ENCODE peak calls at places on chromosomes 4 and X, in ten cellular contexts. S is mesendoderm; E is NCI-H1417 treated with DMSO at 0.1 percent for 48 hours; B is AG09319; J is right atrium auricular region; M is stimulated activated CD4-positive, alpha-beta T cell treated with anti-CD3 and anti-CD28 coated beads, Interleukin-1b, Interleukin-23, amount 100 ng/mL, for 1 hour; D is kidney; H is activated CD4-positive, alpha-beta T cell treated with anti-CD3 and anti-CD28 coated beads, Interleukin-2, amount 10 ng/mL, durations not matched to agents 7 days and 5 days; L is iPS-NIHi11; V is CD4-positive, alpha-beta memory T cell. W is an unnamed sample.

GRCh38 chr4:100016191-100016590 is 66.1 kb upstream of the H2AZ1 start:
- DNase-seq in S (no peak), E (no peak), B (peak), J (no peak), M (no peak), D (no peak), H (no peak), L (no peak), V (no peak), W (no peak)

GRCh38 chr4:16066586-16067128 is 17.2 kb downstream of the PROM1 start:
- DNase-seq in S (no peak), E (no peak), B (no peak), J (no peak), M (no peak), D (no peak), H (no peak), L (no peak), V (no peak), W (no peak)

GRCh38 chr4:89469930-89470375 is 162.4 kb upstream of the GPRIN3 start:
- DNase-seq in S (no peak), E (no peak), B (no peak), J (no peak), M (no peak), D (no peak), H (peak), L (no peak), V (peak), W (no peak)

GRCh38 chr4:86497131-86497530 is 97.0 kb upstream of the PTPN13 start:
- DNase-seq in S (no peak), E (no peak), B (no peak), J (no peak), M (no peak), D (no peak), H (no peak), L (no peak), V (no peak), W (no peak)

GRCh38 chr4:7970031-7970946 is 30.6 kb upstream of the AFAP1 start:
- DNase-seq in S (peak), E (no peak), B (no peak), J (no peak), M (peak), D (peak), H (peak), L (peak), V (peak), W (no peak)

GRCh38 chr4:37991623-37992410 is 31.6 kb downstream of the PTTG2 start:
- DNase-seq in S (peak), E (no peak), B (no peak), J (no peak), M (no peak), D (no peak), H (no peak), L (no peak), V (no peak), W (no peak)

GRCh38 chr4:6468376-6468775 is 4.0 kb downstream of the PPP2R2C start:
- DNase-seq in S (no peak), E (no peak), B (no peak), J (peak), M (no peak), D (no peak), H (peak), L (no peak), V (no peak), W (no peak)

GRCh38 chrX:15245896-15246295 is 24.0 kb downstream of the ASB9 start:
- DNase-seq in S (peak), E (no peak), B (no peak), J (no peak), M (no peak), D (no peak), H (no peak), L (no peak), V (no peak), W (no peak)

GRCh38 chr4:152189451-152190179 is 346.3 kb downstream of the FBXW7 start:
- DNase-seq in S (no peak), E (peak), B (no peak), J (no peak), M (no peak), D (no peak), H (no peak), L (no peak), V (no peak), W (no peak)

GRCh38 chr4:95478679-95479078 is 70.1 kb downstream of the UNC5C start:
- DNase-seq in S (peak), E (no peak), B (no peak), J (no peak), M (no peak), D (no peak), H (no peak), L (no peak), V (no peak), W (no peak)

GRCh38 chrX:9651737-9652136 is 113.9 kb downstream of the GPR143 start:
- DNase-seq in S (no peak), E (no peak), B (no peak), J (no peak), M (no peak), D (no peak), H (no peak), L (no peak), V (no peak), W (no peak)

GRCh38 chr4:123974419-123975105 is 578.0 kb downstream of the SPRY1 start:
- DNase-seq in S (no peak), E (no peak), B (no peak), J (no peak), M (no peak), D (no peak), H (no peak), L (no peak), V (no peak), W (no peak)

GRCh38 chr4:185779520-185779919 is 32.5 kb downstream of the SORBS2 start:
- DNase-seq in S (peak), E (no peak), B (no peak), J (no peak), M (no peak), D (no peak), H (no peak), L (no peak), V (no peak), W (no peak)

GRCh38 chr4:78058591-78059523 is 1.7 kb downstream of the FRAS1 start:
- DNase-seq in S (peak), E (peak), B (no peak), J (no peak), M (no peak), D (peak), H (no peak), L (peak), V (no peak), W (no peak)